ENCODE peak calls at places on chromosomes 4 and X, in seven cellular contexts. O is adrenal gland, V is astrocyte, I is fibroblast of pulmonary artery, H is tibial artery, B is dorsolateral prefrontal cortex, Y is mucosa of descending colon. J is an unnamed sample.

GRCh38 chrX:91039777-91040176 is 394.9 kb upstream of the PABPC5 start:
- DNase-seq in O (no peak), V (no peak), I (no peak), H (no peak), B (no peak), Y (no peak), J (no peak)

GRCh38 chr4:128596844-128597243 is 212.7 kb upstream of the JADE1 start:
- DNase-seq in O (no peak), V (no peak), I (no peak), H (no peak), B (no peak), Y (no peak), J (peak)

GRCh38 chr4:921830-922331 is 10.2 kb downstream of the GAK start:
- DNase-seq in O (peak), V (peak), I (no peak), H (peak), B (peak), Y (peak), J (no peak)

GRCh38 chrX:120559799-120560198 is 963 bp downstream of the CUL4B start:
- DNase-seq in O (no peak), V (no peak), I (no peak), H (no peak), B (no peak), Y (no peak), J (no peak)

GRCh38 chrX:1554469-1555210 is 17.7 kb upstream of the P2RY8 start:
- DNase-seq in O (no peak), V (no peak), I (no peak), H (no peak), B (no peak), Y (peak), J (no peak)

GRCh38 chr4:141078871-141079270 is 54.4 kb downstream of the RNF150 start:
- DNase-seq in O (no peak), V (peak), I (peak), H (no peak), B (no peak), Y (no peak), J (peak)

GRCh38 chrX:14673764-14674163 is 144.4 kb downstream of the GLRA2 start:
- DNase-seq in O (peak), V (peak), I (peak), H (no peak), B (no peak), Y (no peak), J (peak)

GRCh38 chr4:108890491-108890890 is 127.6 kb upstream of the ETNPPL start:
- DNase-seq in O (no peak), V (no peak), I (no peak), H (no peak), B (no peak), Y (no peak), J (no peak)

GRCh38 chr4:78776729-78777555 is 792 bp downstream of the BMP2K start:
- DNase-seq in O (peak), V (peak), I (peak), H (peak), B (peak), Y (peak), J (peak)

GRCh38 chr4:169810325-169811323 is 52.9 kb upstream of the HPF1 start:
- DNase-seq in O (peak), V (peak), I (peak), H (no peak), B (no peak), Y (no peak), J (peak)

GRCh38 chrX:3415011-3415410 is 68.6 kb upstream of the MXRA5 start:
- DNase-seq in O (no peak), V (peak), I (no peak), H (no peak), B (no peak), Y (no peak), J (no peak)

GRCh38 chr4:98345838-98346237 is 84.7 kb downstream of the RAP1GDS1 start:
- DNase-seq in O (no peak), V (no peak), I (no peak), H (no peak), B (no peak), Y (no peak), J (no peak)

GRCh38 chrX:20217906-20218305 is 48.8 kb downstream of the RPS6KA3 start:
- DNase-seq in O (no peak), V (no peak), I (no peak), H (no peak), B (no peak), Y (no peak), J (no peak)

DNA sequence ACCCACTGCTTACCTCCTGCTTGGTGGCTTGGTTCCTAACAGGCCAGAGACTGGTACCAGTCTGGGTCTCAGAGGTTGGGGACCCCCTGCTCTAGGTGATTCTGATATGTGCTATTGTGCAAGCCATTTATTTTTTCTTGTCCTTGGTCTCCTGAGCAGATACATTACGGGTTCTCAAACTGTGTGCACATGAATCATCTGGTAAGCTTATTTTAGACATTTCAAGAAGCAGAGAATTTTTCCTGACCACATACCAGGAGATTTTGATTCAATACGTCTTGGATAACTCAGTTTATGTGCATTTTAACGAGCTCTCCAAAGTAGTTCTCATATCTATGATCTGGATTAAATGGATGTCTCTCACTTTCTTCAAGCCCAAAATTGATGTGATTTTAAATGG is 77.2 kb downstream of the FHIP1A start:
- DNase-seq in O (no peak), V (peak), I (peak), H (no peak), B (no peak), Y (no peak), J (peak)
- H3K4me3 ChIP-seq in O (no peak), V (no peak), I (no peak), H (no peak), B (no peak), Y (no peak), J (no peak)

DNA sequence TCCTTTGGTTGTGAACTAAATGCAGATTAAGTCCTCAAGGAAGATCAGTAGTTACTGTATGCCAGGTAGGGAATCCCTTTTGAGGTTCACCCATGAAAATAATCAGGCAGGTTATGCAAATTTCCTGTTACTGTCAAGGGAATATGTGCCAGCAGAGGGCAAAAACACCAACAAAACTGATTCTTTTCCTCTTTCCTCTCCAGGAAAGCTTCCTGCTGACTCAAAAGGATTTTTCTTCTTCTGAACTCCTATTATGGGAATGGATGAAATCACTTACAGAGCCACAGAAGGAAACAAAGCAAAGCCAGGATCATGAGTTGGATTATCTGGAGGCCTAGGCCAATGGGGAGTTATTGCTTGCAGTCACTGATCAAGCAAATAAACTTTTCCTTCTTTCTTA is 49.8 kb downstream of the TMPRSS11F start:
- DNase-seq in O (no peak), V (no peak), I (no peak), H (no peak), B (no peak), Y (no peak), J (no peak)
- TF ChIP-seq CTCF in O (no peak), V (no peak), I (no peak), H (no peak), B (no peak), Y (no peak), J (no peak)

DNA sequence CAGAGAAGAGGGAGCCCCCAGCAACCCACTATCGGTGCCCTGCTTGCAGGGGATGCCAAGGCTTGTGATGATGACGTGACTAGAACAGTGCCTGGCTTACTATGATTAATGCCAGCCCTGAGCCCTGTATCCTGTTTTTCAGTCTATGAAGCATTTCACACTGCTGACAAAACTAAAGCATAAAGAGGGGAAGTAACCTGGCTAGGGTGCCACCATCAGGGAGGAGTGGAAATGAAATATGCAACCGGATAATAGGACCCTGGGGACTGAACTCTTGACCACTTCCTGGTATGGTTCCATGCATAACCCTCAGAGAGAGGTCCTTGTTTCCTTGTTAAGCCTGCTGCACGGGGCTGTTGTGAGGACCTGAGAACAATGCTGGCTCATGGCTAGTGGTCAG is 50.3 kb downstream of the MED28 start:
- DNase-seq in O (no peak), V (no peak), I (no peak), H (no peak), B (no peak), Y (no peak), J (no peak)
- H3K4me3 ChIP-seq in O (no peak), V (no peak), I (no peak), H (no peak), B (no peak), Y (no peak), J (no peak)

GRCh38 chrX:153885208-153885787 is 675 bp downstream of the L1CAM start:
- DNase-seq in O (no peak), V (no peak), I (no peak), H (no peak), B (no peak), Y (peak), J (no peak)

GRCh38 chrX:153883163-153883843 is 2.7 kb downstream of the L1CAM start:
- DNase-seq in O (no peak), V (no peak), I (no peak), H (no peak), B (peak), Y (no peak), J (no peak)

GRCh38 chrX:153885968-153886903 is at the start of gene L1CAM:
- DNase-seq in O (no peak), V (no peak), I (no peak), H (no peak), B (no peak), Y (peak), J (no peak)

GRCh38 chrX:153882557-153882956 is 3.4 kb downstream of the L1CAM start:
- DNase-seq in O (no peak), V (no peak), I (no peak), H (no peak), B (no peak), Y (no peak), J (no peak)

GRCh38 chrX:153884136-153885076 is 1.6 kb downstream of the L1CAM start:
- DNase-seq in O (no peak), V (no peak), I (no peak), H (no peak), B (no peak), Y (peak), J (no peak)
- TF ChIP-seq CTCF in O (no peak), V (no peak), I (no peak), H (no peak), B (no peak), Y (no peak), J (no peak)

DNA sequence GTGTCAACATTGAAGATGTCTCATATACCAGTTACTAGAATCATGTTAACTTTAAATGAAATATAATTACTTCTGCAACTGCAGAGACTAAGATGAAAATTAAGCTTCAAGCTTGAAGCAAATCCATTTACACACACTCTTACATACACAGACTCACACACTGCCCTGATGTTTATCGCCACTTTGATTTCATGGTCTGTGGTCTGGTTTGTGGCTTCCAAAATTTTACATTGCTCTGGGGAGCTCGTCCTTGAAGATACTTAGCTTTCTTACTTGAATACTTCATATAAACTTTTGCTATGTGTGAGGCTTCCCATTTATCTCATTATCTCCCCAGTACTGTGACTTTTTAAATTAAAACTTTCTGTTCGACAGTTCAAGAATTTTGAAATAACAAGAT is 35.8 kb downstream of the ARHGEF38 start:
- DNase-seq in O (no peak), V (no peak), I (no peak), H (no peak), B (no peak), Y (no peak), J (no peak)
- H3K4me3 ChIP-seq in O (no peak), V (no peak), I (no peak), H (no peak), B (no peak), Y (no peak), J (no peak)

DNA sequence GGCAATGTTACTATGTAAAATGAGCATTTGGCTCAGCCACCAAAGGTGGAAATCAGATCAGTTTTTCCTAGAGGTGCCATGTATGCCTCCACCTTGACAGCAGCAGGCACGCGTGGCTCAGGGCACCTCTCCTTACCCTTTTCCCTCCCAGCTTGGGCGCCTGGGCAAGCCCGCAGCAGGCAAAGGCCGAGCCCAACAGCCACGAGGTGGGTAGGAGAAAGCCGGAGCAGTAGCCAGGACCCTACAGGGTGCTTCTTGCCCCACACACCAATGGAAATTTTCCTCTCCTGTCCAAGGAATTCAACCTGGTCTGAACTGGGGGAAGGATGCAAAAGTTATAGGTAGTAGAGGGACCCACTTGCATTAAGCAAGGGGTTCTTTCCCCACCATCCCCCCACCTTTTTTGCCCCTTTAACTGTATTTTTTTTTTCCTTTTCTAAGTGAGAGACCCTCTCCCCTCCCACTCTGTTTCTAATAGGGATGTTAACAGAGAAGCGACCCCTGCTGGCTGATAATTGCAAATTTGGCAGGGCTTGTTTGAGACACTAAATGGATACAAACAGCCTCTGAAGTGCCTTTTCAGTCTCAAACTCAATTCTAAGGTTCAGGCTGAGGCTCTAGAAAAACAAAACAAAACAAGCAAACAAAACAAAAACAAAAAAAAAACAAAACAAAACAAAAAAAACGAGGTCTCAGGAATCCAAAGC is 895.1 kb downstream of the PCDH18 start:
- DNase-seq in O (no peak), V (no peak), I (peak), H (no peak), B (no peak), Y (no peak), J (peak)
- TF ChIP-seq CTCF in O (no peak), V (peak), I (peak), H (no peak), B (peak), Y (no peak), J (peak)

DNA sequence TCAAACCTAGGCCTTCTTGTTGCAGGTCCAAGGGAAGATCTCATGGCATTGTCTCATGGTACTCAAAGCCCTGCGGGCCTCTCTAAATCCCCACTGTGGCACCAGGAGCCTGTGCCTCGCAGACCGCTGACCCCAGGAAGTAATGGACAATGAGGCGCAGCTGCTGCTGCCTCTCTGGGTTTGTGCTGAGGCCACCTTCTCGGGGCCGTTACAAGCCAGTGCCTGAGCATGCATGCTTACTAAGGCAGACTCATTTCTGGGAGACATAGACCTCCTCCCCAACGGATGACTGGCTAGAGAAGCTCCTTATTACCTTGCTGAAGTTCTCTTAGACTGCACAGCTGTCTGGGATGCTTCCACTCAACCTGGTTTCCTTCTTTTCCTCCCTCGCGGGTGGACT is 1.3 kb downstream of the BDH2 start:
- DNase-seq in O (no peak), V (no peak), I (no peak), H (no peak), B (no peak), Y (no peak), J (no peak)
- H3K4me3 ChIP-seq in O (no peak), V (no peak), I (peak), H (peak), B (peak), Y (no peak), J (peak)

J was measured in choroid plexus epithelial cell.